ENCODE peak calls at places on chromosomes 12 and 14, in eight cellular contexts. Q is caudate nucleus; J is stromal cell of bone marrow; V is NB4; C is WERI-Rb-1; K is activated CD4-positive, CD25-positive, alpha-beta regulatory T cell treated with anti-CD3 and anti-CD28 coated beads, Interleukin-2, amount 50 U/mL, for 72 hours; G is SW 1271; U is HCT116. S is an unnamed sample.

GRCh38 chr12:24561882-24562760 is 386.8 kb downstream of the BCAT1 start:
- DNase-seq in Q (peak; percentile 37), J (no peak), V (peak; percentile 25), C (peak; percentile 30), K (no peak), G (no peak), U (no peak), S (peak; percentile 12)

GRCh38 chr12:10122689-10123088 is 7.3 kb downstream of the CLEC7A start:
- DNase-seq in Q (no peak), J (no peak), V (no peak), C (no peak), K (no peak), G (no peak), U (no peak), S (no peak)

GRCh38 chr12:38662851-38663250 is 242.5 kb downstream of the CPNE8 start:
- DNase-seq in Q (no peak), J (peak; percentile 46), V (no peak), C (no peak), K (no peak), G (no peak), U (no peak), S (no peak)

GRCh38 chr12:1176191-1176590 is 185.2 kb downstream of the ERC1 start:
- DNase-seq in Q (no peak), J (no peak), V (no peak), C (no peak), K (no peak), G (no peak), U (no peak), S (no peak)

GRCh38 chr14:74671789-74672188 is 41.1 kb downstream of the AREL1 start:
- DNase-seq in Q (no peak), J (no peak), V (no peak), C (no peak), K (no peak), G (peak; percentile 31), U (no peak), S (no peak)

GRCh38 chr12:89655851-89656250 is 52.8 kb downstream of the ATP2B1 start:
- DNase-seq in Q (no peak), J (no peak), V (no peak), C (no peak), K (no peak), G (no peak), U (no peak), S (no peak)

GRCh38 chr12:570237-570925 is 92.9 kb downstream of the NINJ2 start:
- DNase-seq in Q (no peak), J (peak; percentile 82), V (no peak), C (no peak), K (no peak), G (peak; percentile 91), U (peak; percentile 76), S (no peak)

GRCh38 chr12:51439330-51439729 is 14.7 kb downstream of the SLC4A8 start:
- DNase-seq in Q (no peak), J (no peak), V (no peak), C (no peak), K (no peak), G (no peak), U (no peak), S (no peak)

GRCh38 chr12:108832730-108833354 is 24.5 kb downstream of the SSH1 start:
- DNase-seq in Q (no peak), J (peak; percentile 80), V (no peak), C (no peak), K (no peak), G (peak; percentile 74), U (no peak), S (no peak)

GRCh38 chr14:68653108-68653507 is 139.8 kb downstream of the ZFP36L1 start:
- DNase-seq in Q (no peak), J (no peak), V (no peak), C (no peak), K (no peak), G (no peak), U (no peak), S (no peak)

GRCh38 chr14:98259881-98260280 is 1012.1 kb downstream of the BCL11B start:
- DNase-seq in Q (no peak), J (no peak), V (no peak), C (no peak), K (no peak), G (no peak), U (no peak), S (no peak)

GRCh38 chr12:122651520-122652224 is 51.5 kb downstream of the HCAR2 start:
- DNase-seq in Q (no peak), J (no peak), V (no peak), C (no peak), K (no peak), G (no peak), U (no peak), S (no peak)